ENCODE peak calls at places on chromosomes 5 and 9, in five cellular contexts. Z is GM06990, J is ascending aorta, I is GM10248, W is NB4. L is an unnamed sample.

GRCh38 chr5:171269717-171270116 is 39.3 kb upstream of the TLX3 start:
- DNase-seq in J (no peak), W (no peak), Z (no peak), I (no peak), L (peak; percentile 53)

GRCh38 chr9:111668026-111668573 is 6.7 kb downstream of the GNG10 start:
- DNase-seq in W (no peak), J (no peak), Z (no peak), I (no peak), L (no peak)

GRCh38 chr5:73638344-73639095 is 12.5 kb downstream of the ARHGEF28 start:
- DNase-seq in I (no peak), W (no peak), J (no peak), Z (no peak), L (no peak)

GRCh38 chr5:43694027-43694426 is 91.0 kb downstream of the NNT start:
- DNase-seq in W (no peak), I (no peak), Z (no peak), J (no peak), L (no peak)

GRCh38 chr5:112917453-112918005 is 4.5 kb downstream of the REEP5 start:
- DNase-seq in I (no peak), W (peak; percentile 53), Z (no peak), J (no peak), L (no peak)

GRCh38 chr5:179304466-179304865 is 40.8 kb downstream of the ADAMTS2 start:
- DNase-seq in J (no peak), Z (no peak), I (no peak), W (no peak), L (peak; percentile 83)

GRCh38 chr9:100013573-100013972 is 85.2 kb downstream of the ERP44 start:
- DNase-seq in I (no peak), W (no peak), J (no peak), Z (no peak), L (no peak)

GRCh38 chr9:112861638-112862555 is 28.8 kb downstream of the SLC46A2 start:
- DNase-seq in J (no peak), Z (no peak), W (peak; percentile 84), I (no peak), L (no peak)

GRCh38 chr9:130333041-130334040 is 67.8 kb downstream of the HMCN2 start:
- DNase-seq in Z (no peak), J (no peak), I (no peak), W (peak; percentile 29), L (no peak)

GRCh38 chr5:11372191-11372590 is 532.1 kb downstream of the CTNND2 start:
- DNase-seq in Z (no peak), I (no peak), W (no peak), J (no peak), L (no peak)

GRCh38 chr5:77389746-77390145 is 102.4 kb downstream of the WDR41 start:
- DNase-seq in I (no peak), Z (no peak), J (no peak), W (no peak), L (no peak)

GRCh38 chr9:97889941-97890557 is 32.3 kb downstream of the TRMO start:
- DNase-seq in J (no peak), W (peak; percentile 57), Z (no peak), I (peak; percentile 65), L (no peak)

GRCh38 chr9:111533099-111533785 is 8.3 kb downstream of the ZNF483 start:
- DNase-seq in W (no peak), J (no peak), Z (no peak), I (no peak), L (no peak)

GRCh38 chr5:1836176-1836890 is 35.1 kb downstream of the NDUFS6 start:
- DNase-seq in I (no peak), J (no peak), W (no peak), Z (no peak), L (no peak)

GRCh38 chr5:159452480-159453167 is 122.3 kb upstream of the IL12B start:
- DNase-seq in J (no peak), W (peak; percentile 27), I (no peak), Z (no peak), L (no peak)

DNA sequence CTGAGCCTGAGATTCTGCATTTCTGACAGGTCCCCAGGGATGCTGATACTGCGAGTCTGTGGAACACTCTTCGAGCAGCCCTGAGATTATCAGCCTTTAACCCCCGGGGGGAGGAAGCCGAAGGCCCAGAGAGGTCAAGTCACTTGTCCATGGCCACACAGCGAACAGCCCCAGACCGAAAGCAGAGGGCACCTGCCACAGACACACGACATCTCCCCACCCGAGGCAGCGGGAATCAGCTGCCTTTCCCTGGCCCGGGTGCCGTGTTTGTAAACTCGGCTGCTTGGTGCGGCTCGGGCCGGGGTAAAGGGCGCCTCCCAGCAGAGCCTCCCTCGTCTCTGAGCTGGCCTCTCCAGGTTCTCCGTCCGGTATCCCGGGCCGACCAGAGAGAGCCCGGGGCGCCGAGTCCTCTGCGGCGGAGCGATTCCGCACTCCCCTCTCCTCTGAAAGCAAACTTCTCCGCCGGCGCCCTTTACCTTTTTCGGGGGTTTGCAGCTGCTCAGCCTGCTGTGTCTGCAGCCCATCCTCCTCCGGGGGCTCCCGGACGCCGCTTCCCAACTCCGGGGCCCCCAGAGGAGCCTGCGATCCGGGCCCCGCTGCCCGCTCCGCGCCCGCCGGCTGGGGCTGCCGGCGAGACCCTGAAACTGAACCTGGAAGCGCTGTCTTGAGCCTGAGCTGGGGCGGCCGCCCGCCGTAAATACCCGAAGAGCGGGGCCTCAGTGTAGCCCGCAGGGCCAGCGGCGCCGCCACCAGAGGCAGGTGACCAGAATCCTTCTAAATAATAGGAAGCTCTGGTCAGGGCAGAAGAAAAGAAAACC is at the start of gene CCDC69:
- DNase-seq in Z (peak; percentile 80), I (peak; percentile 76), J (no peak), W (peak; percentile 81), L (peak; percentile 28)
- TF ChIP-seq CTCF in Z (no peak), I (no peak), J (no peak), W (peak; percentile 11), L (peak; percentile 9)

DNA sequence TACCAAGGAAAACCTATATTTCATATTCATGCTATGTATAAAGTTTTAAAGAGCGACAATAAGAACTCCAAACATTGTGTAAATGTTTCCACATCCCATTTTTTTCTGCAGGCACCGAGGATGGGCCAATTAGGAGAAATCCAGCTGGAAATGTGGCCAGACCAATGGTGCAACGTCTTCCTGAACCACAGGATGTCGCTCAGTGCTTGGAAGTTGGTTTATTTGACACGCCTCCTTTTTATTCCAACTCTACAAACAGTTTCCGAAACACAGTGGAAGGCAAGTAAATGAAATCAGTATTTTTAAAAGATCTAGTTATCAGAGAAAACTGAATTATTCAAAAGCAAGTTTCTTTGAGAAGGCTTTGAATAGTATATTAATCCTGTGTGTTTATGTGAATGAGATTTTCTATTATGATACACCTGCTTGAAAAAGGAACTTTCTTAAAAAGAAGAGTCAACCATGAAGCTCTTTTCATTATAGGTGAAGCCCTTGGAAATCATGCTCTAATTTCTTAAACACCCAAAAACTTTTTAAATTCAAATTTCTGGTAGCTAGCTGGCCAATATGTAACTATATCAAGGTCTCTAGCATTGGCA is 9.1 kb downstream of the TYRP1 start:
- DNase-seq in J (no peak), I (no peak), Z (no peak), W (no peak), L (peak; percentile 29)
- TF ChIP-seq CTCF in J (no peak), I (no peak), Z (peak; percentile 1), W (no peak), L (peak; percentile 67)

GRCh38 chr5:7391215-7391614 is 4.7 kb upstream of the ADCY2 start:
- DNase-seq in W (no peak), Z (no peak), J (no peak), I (no peak), L (no peak)
- TF ChIP-seq CTCF in W (no peak), Z (no peak), J (no peak), I (no peak), L (no peak)

GRCh38 chr9:93826209-93826608 is 128.9 kb downstream of the BARX1 start:
- DNase-seq in I (peak; percentile 43), W (no peak), J (no peak), Z (peak; percentile 56), L (no peak)
- TF ChIP-seq CTCF in I (peak; percentile 40), W (no peak), J (no peak), Z (peak; percentile 81), L (no peak)

GRCh38 chr5:86757824-86758223 is 140.1 kb downstream of the COX7C start:
- DNase-seq in I (no peak), J (no peak), W (no peak), Z (no peak), L (no peak)

GRCh38 chr5:86756839-86757238 is 139.1 kb downstream of the COX7C start:
- DNase-seq in Z (no peak), J (no peak), W (no peak), I (no peak), L (no peak)
- TF ChIP-seq CTCF in Z (peak; percentile 20), J (no peak), W (peak; percentile 3), I (no peak), L (no peak)

DNA sequence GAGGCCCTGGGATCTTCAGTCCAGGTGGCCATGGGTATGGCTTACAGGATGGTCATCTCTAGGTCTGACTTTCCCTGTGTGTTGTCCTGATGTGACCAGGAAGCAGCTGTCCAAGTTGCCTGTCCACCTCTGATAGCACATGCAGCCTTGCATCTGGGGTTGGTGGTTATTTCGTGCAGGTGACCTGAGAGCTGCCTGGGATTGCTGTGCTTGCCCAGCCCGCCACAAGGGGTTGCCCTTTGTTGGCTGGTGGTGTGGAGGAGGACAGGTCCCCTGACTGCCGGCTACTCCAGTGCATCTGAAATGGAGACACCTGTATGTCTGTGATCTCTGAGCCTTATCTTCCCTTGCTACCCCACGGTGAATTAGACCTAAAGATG is 212.6 kb downstream of the ARHGAP26 start:
- DNase-seq in I (no peak), Z (no peak), J (no peak), W (no peak), L (no peak)
- TF ChIP-seq CTCF in I (no peak), Z (peak; percentile 44), J (no peak), W (peak; percentile 5), L (no peak)